ENCODE peak calls at places on chromosomes 7 and 10, in ten cellular contexts. K is cardiac muscle cell, N is AG09309, Y is Peyer's patch, L is right lobe of liver, M is Panc1, T is psoas muscle, I is AG04449, B is AG09319, Z is H9. O is an unnamed sample.

GRCh38 chr10:24153537-24153936 is 55.4 kb upstream of the KIAA1217 start:
- DNase-seq in K (no peak), N (no peak), Y (no peak), L (no peak), M (no peak), T (no peak), I (no peak), B (no peak), Z (no peak), O (no peak)

GRCh38 chr7:118580743-118581382 is 356.4 kb downstream of the ANKRD7 start:
- DNase-seq in K (no peak), N (no peak), Y (no peak), L (no peak), M (no peak), T (no peak), I (no peak), B (no peak), Z (no peak), O (no peak)

GRCh38 chr10:120574986-120575385 is 118.0 kb downstream of the PLPP4 start:
- DNase-seq in K (no peak), N (no peak), Y (no peak), L (no peak), M (no peak), T (no peak), I (no peak), B (no peak), Z (no peak), O (no peak)

GRCh38 chr10:13820119-13820518 is 233.4 kb downstream of the PRPF18 start:
- DNase-seq in K (no peak), N (no peak), Y (no peak), L (no peak), M (no peak), T (no peak), I (no peak), B (no peak), Z (no peak), O (no peak)

GRCh38 chr10:119468542-119469324 is 73.8 kb downstream of the RGS10 start:
- DNase-seq in K (no peak), N (no peak), Y (no peak), L (no peak), M (no peak), T (no peak), I (no peak), B (no peak), Z (no peak), O (no peak)

GRCh38 chr7:27162930-27163775 is 2.2 kb downstream of the HOXA9 start:
- DNase-seq in K (no peak), N (no peak), Y (peak), L (no peak), M (no peak), T (no peak), I (no peak), B (no peak), Z (peak), O (no peak)

GRCh38 chr7:152076940-152077933 is 51.8 kb downstream of the GALNT11 start:
- DNase-seq in K (no peak), N (no peak), Y (no peak), L (no peak), M (no peak), T (peak), I (no peak), B (no peak), Z (no peak), O (no peak)

GRCh38 chr7:41029072-41029492 is 673.8 kb downstream of the INHBA start:
- DNase-seq in K (peak), N (peak), Y (no peak), L (no peak), M (peak), T (no peak), I (no peak), B (no peak), Z (no peak), O (no peak)

GRCh38 chr10:130897815-130898214 is 413.7 kb downstream of the TCERG1L start:
- DNase-seq in K (no peak), N (no peak), Y (no peak), L (no peak), M (no peak), T (no peak), I (no peak), B (no peak), Z (no peak), O (no peak)

GRCh38 chr10:13056461-13057077 is 43.4 kb upstream of the OPTN start:
- DNase-seq in K (peak), N (no peak), Y (no peak), L (no peak), M (no peak), T (no peak), I (no peak), B (no peak), Z (no peak), O (peak)

GRCh38 chr10:79144341-79145173 is 75.8 kb downstream of the ZMIZ1 start:
- DNase-seq in K (no peak), N (no peak), Y (no peak), L (no peak), M (no peak), T (no peak), I (no peak), B (no peak), Z (no peak), O (no peak)

GRCh38 chr10:79143879-79144278 is 75.1 kb downstream of the ZMIZ1 start:
- DNase-seq in K (no peak), N (no peak), Y (no peak), L (no peak), M (no peak), T (no peak), I (no peak), B (no peak), Z (no peak), O (no peak)

GRCh38 chr10:79140906-79141305 is 72.1 kb downstream of the ZMIZ1 start:
- DNase-seq in K (no peak), N (no peak), Y (no peak), L (no peak), M (no peak), T (no peak), I (no peak), B (no peak), Z (no peak), O (no peak)

GRCh38 chr10:79142064-79142491 is 73.3 kb downstream of the ZMIZ1 start:
- DNase-seq in K (peak), N (peak), Y (no peak), L (no peak), M (no peak), T (peak), I (no peak), B (no peak), Z (no peak), O (no peak)

GRCh38 chr10:79142522-79143309 is 74.0 kb downstream of the ZMIZ1 start:
- DNase-seq in K (no peak), N (no peak), Y (no peak), L (no peak), M (no peak), T (no peak), I (no peak), B (no peak), Z (no peak), O (no peak)
- TF ChIP-seq CTCF in K (no peak), N (no peak), Y (no peak), L (no peak), M (no peak), T (no peak), I (peak), B (no peak), Z (peak), O (no peak)

GRCh38 chr10:125628251-125629049 is 54.5 kb downstream of the TEX36 start:
- DNase-seq in K (no peak), N (no peak), Y (no peak), L (no peak), M (no peak), T (no peak), I (no peak), B (no peak), Z (no peak), O (no peak)

GRCh38 chr10:125631806-125632205 is 51.2 kb downstream of the TEX36 start:
- DNase-seq in K (no peak), N (no peak), Y (no peak), L (no peak), M (no peak), T (no peak), I (no peak), B (no peak), Z (no peak), O (no peak)

GRCh38 chr10:125626671-125627070 is 56.3 kb downstream of the TEX36 start:
- DNase-seq in K (no peak), N (no peak), Y (no peak), L (no peak), M (no peak), T (no peak), I (no peak), B (no peak), Z (no peak), O (no peak)

GRCh38 chr10:125627646-125628045 is 55.3 kb downstream of the TEX36 start:
- DNase-seq in K (no peak), N (no peak), Y (no peak), L (no peak), M (no peak), T (no peak), I (no peak), B (no peak), Z (no peak), O (no peak)

DNA sequence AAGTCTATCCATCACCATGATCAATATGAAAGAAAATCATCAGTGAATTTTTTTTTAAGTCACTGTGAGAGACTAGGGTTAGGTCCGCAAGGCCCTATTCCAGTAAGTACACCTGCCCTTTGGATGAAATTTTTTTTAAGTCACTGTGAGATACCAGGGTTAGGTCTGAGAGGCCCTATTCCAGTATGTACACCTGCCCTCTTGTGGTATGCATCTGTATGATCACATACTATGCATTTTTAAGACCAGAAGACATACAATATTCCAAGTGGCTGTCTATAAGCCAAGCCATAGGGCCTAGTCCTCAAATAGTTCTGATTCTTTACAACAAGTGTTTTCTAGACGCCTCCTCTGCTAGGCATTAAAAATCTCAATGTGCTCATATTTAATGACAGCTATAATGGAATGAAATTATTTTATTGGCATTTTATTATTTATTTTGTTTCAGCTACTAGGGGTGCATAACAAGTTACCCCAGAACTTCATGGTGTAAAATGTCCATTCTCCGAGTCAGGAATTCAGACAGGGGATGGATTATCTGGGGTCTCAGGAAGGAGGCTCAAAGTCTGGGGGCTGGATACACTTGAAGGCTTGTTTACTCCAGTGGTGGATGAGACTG is 53.1 kb downstream of the TEX36 start:
- DNase-seq in K (peak), N (no peak), Y (no peak), L (no peak), M (peak), T (no peak), I (no peak), B (no peak), Z (no peak), O (no peak)
- TF ChIP-seq CTCF in K (peak), N (peak), Y (no peak), L (peak), M (peak), T (no peak), I (peak), B (peak), Z (peak), O (peak)

DNA sequence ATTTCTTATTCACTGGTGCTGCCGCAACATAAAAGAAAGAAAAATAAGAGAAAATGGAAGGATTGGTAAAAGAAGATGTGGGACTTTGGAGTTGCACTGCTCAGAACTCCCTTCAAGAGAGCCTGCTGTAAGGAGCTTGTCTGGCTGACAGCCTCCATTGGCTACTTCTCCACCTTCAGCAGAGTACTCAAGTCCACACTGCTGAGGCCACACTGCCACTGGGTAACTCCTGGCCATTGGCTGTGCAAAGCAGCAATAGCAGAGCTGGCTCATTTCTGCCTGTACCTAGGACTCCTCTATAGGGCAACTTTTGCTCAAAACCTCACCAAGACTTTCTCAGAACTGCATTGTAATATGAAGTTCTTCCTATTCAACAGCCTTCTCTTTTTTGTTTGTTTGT is 38.7 kb upstream of the PCLO start:
- DNase-seq in K (no peak), N (no peak), Y (no peak), L (no peak), M (no peak), T (no peak), I (no peak), B (no peak), Z (no peak), O (no peak)
- TF ChIP-seq CTCF in K (no peak), N (no peak), Y (no peak), L (no peak), M (no peak), T (no peak), I (no peak), B (no peak), Z (no peak), O (no peak)

GRCh38 chr7:1290262-1291039 is 57.8 kb downstream of the UNCX start:
- DNase-seq in K (peak), N (peak), Y (no peak), L (peak), M (no peak), T (no peak), I (no peak), B (no peak), Z (peak), O (no peak)
- TF ChIP-seq CTCF in K (peak), N (peak), Y (no peak), L (no peak), M (no peak), T (no peak), I (peak), B (peak), Z (no peak), O (no peak)

GRCh38 chr10:244227-244626 is 109.0 kb downstream of the ZMYND11 start:
- DNase-seq in K (no peak), N (no peak), Y (no peak), L (no peak), M (no peak), T (no peak), I (no peak), B (no peak), Z (no peak), O (no peak)

GRCh38 chr10:247480-247879 is 112.2 kb downstream of the ZMYND11 start:
- DNase-seq in K (no peak), N (no peak), Y (no peak), L (no peak), M (no peak), T (no peak), I (no peak), B (no peak), Z (no peak), O (no peak)

GRCh38 chr10:251982-252582 is 116.8 kb downstream of the ZMYND11 start:
- DNase-seq in K (no peak), N (no peak), Y (no peak), L (no peak), M (no peak), T (no peak), I (no peak), B (no peak), Z (no peak), O (no peak)

GRCh38 chr10:246431-246830 is 111.2 kb downstream of the ZMYND11 start:
- DNase-seq in K (no peak), N (no peak), Y (no peak), L (no peak), M (no peak), T (no peak), I (no peak), B (no peak), Z (no peak), O (no peak)

DNA sequence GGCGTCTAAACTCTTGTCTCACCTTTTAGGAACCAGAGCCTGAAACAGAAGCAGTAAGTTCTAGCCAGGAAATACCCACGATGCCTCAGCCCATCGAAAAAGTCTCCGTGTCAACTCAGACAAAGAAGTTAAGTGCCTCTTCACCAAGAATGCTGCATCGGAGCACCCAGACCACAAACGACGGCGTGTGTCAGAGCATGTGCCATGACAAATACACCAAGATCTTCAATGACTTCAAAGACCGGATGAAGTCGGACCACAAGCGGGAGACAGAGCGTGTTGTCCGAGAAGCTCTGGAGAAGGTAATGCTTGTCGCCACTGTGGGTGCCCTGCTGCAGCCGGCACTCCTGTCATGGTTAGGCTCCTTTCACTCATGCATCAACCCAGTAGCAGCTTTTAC is 113.1 kb downstream of the ZMYND11 start:
- DNase-seq in K (no peak), N (no peak), Y (no peak), L (no peak), M (no peak), T (no peak), I (no peak), B (no peak), Z (no peak), O (no peak)
- TF ChIP-seq CTCF in K (no peak), N (no peak), Y (no peak), L (no peak), M (no peak), T (no peak), I (no peak), B (no peak), Z (no peak), O (no peak)